ENCODE peak calls at places on chromosomes 6 and 20, in four cellular contexts. One of them, this sample, is unnamed.

GRCh38 chr6:12605888-12606345 is 110.7 kb upstream of the PHACTR1 start:
- DNase-seq in WTC11: peak; percentile 48
- DNase-seq in K562: peak; percentile 75
- DNase-seq in H1: no peak
- DNase-seq in this sample: peak; percentile 90

GRCh38 chr6:73194744-73195143 is 30.6 kb downstream of the KHDC1L start:
- DNase-seq in H1: no peak
- DNase-seq in K562: no peak
- DNase-seq in WTC11: no peak
- DNase-seq in this sample: no peak

GRCh38 chr6:12324096-12324495 is 33.9 kb downstream of the EDN1 start:
- DNase-seq in K562: no peak
- DNase-seq in WTC11: no peak
- DNase-seq in H1: no peak
- DNase-seq in this sample: no peak

GRCh38 chr6:152399409-152399808 is 237.8 kb downstream of the SYNE1 start:
- DNase-seq in WTC11: no peak
- DNase-seq in K562: no peak
- DNase-seq in H1: no peak
- DNase-seq in this sample: no peak

GRCh38 chr6:3885262-3886036 is 36.3 kb downstream of the FAM50B start:
- DNase-seq in H1: no peak
- DNase-seq in WTC11: no peak
- DNase-seq in K562: peak; percentile 36
- DNase-seq in this sample: no peak

GRCh38 chr6:89023591-89024441 is 56.7 kb upstream of the PNRC1 start:
- DNase-seq in K562: no peak
- DNase-seq in WTC11: no peak
- DNase-seq in H1: no peak
- DNase-seq in this sample: no peak

GRCh38 chr6:163711615-163712568 is 297.4 kb downstream of the QKI start:
- DNase-seq in H1: no peak
- DNase-seq in K562: no peak
- DNase-seq in WTC11: no peak
- DNase-seq in this sample: peak; percentile 72

GRCh38 chr20:8089668-8090067 is 42.4 kb upstream of the PLCB1 start:
- DNase-seq in K562: no peak
- DNase-seq in H1: no peak
- DNase-seq in WTC11: no peak
- DNase-seq in this sample: no peak

GRCh38 chr20:33862709-33863403 is 51.7 kb downstream of the CHMP4B start:
- DNase-seq in H1: peak; percentile 46
- DNase-seq in K562: peak; percentile 62
- DNase-seq in WTC11: peak; percentile 79
- DNase-seq in this sample: no peak

GRCh38 chr6:170030284-170031095 is 260.4 kb downstream of the DLL1 start:
- DNase-seq in WTC11: peak; percentile 5
- DNase-seq in K562: no peak
- DNase-seq in H1: no peak
- DNase-seq in this sample: no peak

GRCh38 chr6:53692172-53692571 is 26.6 kb upstream of the KLHL31 start:
- DNase-seq in WTC11: no peak
- DNase-seq in H1: no peak
- DNase-seq in K562: no peak
- DNase-seq in this sample: no peak

GRCh38 chr6:53691252-53691651 is 25.7 kb upstream of the KLHL31 start:
- DNase-seq in H1: no peak
- DNase-seq in WTC11: no peak
- DNase-seq in K562: no peak
- DNase-seq in this sample: no peak

GRCh38 chr6:53691667-53692133 is 26.1 kb upstream of the KLHL31 start:
- DNase-seq in WTC11: no peak
- DNase-seq in K562: no peak
- DNase-seq in H1: no peak
- DNase-seq in this sample: peak; percentile 25

GRCh38 chr6:53682654-53683053 is 17.1 kb upstream of the KLHL31 start:
- DNase-seq in K562: no peak
- DNase-seq in WTC11: no peak
- DNase-seq in H1: no peak
- DNase-seq in this sample: no peak

DNA sequence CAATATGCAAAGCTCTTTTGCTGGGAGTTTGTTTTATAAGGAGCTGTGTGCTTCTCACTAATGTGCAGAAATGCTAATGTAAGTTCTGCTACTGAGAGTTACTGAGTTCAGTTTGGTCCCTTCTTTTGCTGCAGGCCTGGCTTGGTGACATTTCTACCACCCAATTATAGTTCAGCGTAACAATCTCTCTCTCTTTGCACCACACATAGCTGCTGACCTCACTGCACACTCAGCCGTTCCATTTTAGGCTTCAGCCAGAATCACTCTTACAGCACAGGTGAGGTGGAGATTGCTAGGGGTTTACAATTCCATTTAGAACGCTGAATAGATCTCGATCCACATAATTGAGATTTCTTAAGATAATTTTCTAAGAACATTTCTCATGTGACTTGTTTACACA is 21.0 kb upstream of the KLHL31 start:
- DNase-seq in K562: no peak
- DNase-seq in WTC11: no peak
- DNase-seq in H1: no peak
- DNase-seq in this sample: no peak
- TF ChIP-seq ATF2 in K562: no peak
- TF ChIP-seq ATF2 in WTC11: no peak
- TF ChIP-seq ATF2 in H1: no peak
- TF ChIP-seq ATF2 in this sample: no peak

GRCh38 chr20:47603260-47603659 is 101.6 kb downstream of the NCOA3 start:
- DNase-seq in K562: no peak
- DNase-seq in H1: no peak
- DNase-seq in WTC11: no peak
- DNase-seq in this sample: no peak
- TF ChIP-seq ATF2 in K562: no peak
- TF ChIP-seq ATF2 in H1: no peak
- TF ChIP-seq ATF2 in WTC11: no peak
- TF ChIP-seq ATF2 in this sample: no peak

GRCh38 chr6:159082039-159082815 is 37.4 kb upstream of the TAGAP start:
- DNase-seq in H1: no peak
- DNase-seq in WTC11: no peak
- DNase-seq in K562: no peak
- DNase-seq in this sample: no peak
- TF ChIP-seq ATF2 in H1: no peak
- TF ChIP-seq ATF2 in WTC11: no peak
- TF ChIP-seq ATF2 in K562: no peak
- TF ChIP-seq ATF2 in this sample: no peak

GRCh38 chr6:44270526-44271405 is 516 bp downstream of the TMEM151B start:
- DNase-seq in K562: no peak
- DNase-seq in WTC11: peak; percentile 83
- DNase-seq in H1: no peak
- DNase-seq in this sample: no peak
- TF ChIP-seq ATF2 in K562: no peak
- TF ChIP-seq ATF2 in WTC11: no peak
- TF ChIP-seq ATF2 in H1: no peak
- TF ChIP-seq ATF2 in this sample: no peak

GRCh38 chr6:47254906-47255305 is 54.8 kb downstream of the TNFRSF21 start:
- DNase-seq in H1: no peak
- DNase-seq in K562: no peak
- DNase-seq in WTC11: no peak
- DNase-seq in this sample: no peak
- TF ChIP-seq ATF2 in H1: no peak
- TF ChIP-seq ATF2 in K562: no peak
- TF ChIP-seq ATF2 in WTC11: no peak
- TF ChIP-seq ATF2 in this sample: no peak

DNA sequence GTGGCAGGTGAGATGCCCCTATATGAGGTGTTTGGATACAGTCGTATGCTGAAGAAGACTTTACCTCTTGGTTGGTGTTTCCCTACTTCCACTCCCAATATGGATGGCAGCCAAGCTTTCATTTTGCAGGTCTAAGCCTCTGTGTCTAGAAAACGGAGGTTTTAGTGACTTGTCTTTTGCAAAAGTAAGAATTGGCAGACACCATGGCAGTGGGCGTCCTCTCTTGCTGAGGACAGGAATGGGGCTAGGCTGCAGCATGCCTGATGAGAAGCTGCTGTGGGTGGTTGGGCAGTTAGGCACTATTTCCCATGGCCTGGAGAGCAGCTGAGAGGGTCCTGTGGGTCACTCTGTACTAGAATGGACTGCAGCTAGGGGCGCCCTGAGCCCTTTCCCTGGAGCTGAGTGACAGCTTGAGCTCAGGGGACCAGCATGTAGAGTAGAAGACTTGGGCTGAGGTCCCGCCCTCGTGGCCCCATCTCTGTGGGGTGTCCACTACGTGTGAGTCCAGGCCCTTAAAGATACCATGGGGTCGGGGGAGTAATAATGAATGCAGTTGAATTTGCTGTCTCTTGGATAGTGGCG is 127.4 kb downstream of the CDH26 start:
- DNase-seq in K562: peak; percentile 7
- DNase-seq in H1: no peak
- DNase-seq in WTC11: peak; percentile 29
- DNase-seq in this sample: no peak
- TF ChIP-seq ATF2 in K562: no peak
- TF ChIP-seq ATF2 in H1: no peak
- TF ChIP-seq ATF2 in WTC11: no peak
- TF ChIP-seq ATF2 in this sample: no peak

GRCh38 chr6:150029749-150030148 is 4.4 kb upstream of the RAET1L start:
- DNase-seq in WTC11: no peak
- DNase-seq in K562: no peak
- DNase-seq in H1: no peak
- DNase-seq in this sample: no peak
- TF ChIP-seq ATF2 in WTC11: no peak
- TF ChIP-seq ATF2 in K562: no peak
- TF ChIP-seq ATF2 in H1: no peak
- TF ChIP-seq ATF2 in this sample: no peak

This sample was measured in GM12878.